ENCODE peak calls at places on chromosomes 13 and 19, in four cellular contexts. I is adipocyte, Z is colonic mucosa, D is endothelial cell of umbilical vein. N is an unnamed sample.

GRCh38 chr13:99113351-99113750 is 87.3 kb upstream of the UBAC2 start:
- DNase-seq in D (no peak), I (no peak), Z (no peak), N (no peak)

GRCh38 chr13:89514534-89515312 is 1832.8 kb upstream of the MIR17HG start:
- DNase-seq in D (peak), I (no peak), Z (no peak), N (no peak)

GRCh38 chr13:97574926-97575325 is 141.0 kb downstream of the RAP2A start:
- DNase-seq in Z (peak), D (peak), I (peak), N (no peak)

GRCh38 chr13:48500652-48501197 is 32.2 kb downstream of the RCBTB2 start:
- DNase-seq in I (peak), Z (no peak), D (no peak), N (no peak)

GRCh38 chr19:18274776-18275356 is 614 bp upstream of the IQCN start:
- DNase-seq in Z (peak), D (peak), I (peak), N (peak)

GRCh38 chr13:33725340-33725739 is 92.6 kb upstream of the RFC3 start:
- DNase-seq in Z (no peak), I (no peak), D (no peak), N (no peak)

GRCh38 chr13:73656863-73657262 is 477.3 kb downstream of the KLF12 start:
- DNase-seq in D (no peak), I (no peak), Z (no peak), N (no peak)

GRCh38 chr13:98570929-98571372 is 6.0 kb downstream of the STK24 start:
- DNase-seq in D (peak), Z (peak), I (no peak), N (no peak)

GRCh38 chr19:1132625-1133383 is 29.0 kb downstream of the GPX4 start:
- DNase-seq in I (no peak), D (no peak), Z (no peak), N (no peak)

GRCh38 chr19:44848036-44848804 is 2.1 kb downstream of the NECTIN2 start:
- DNase-seq in I (peak), D (peak), Z (peak), N (no peak)

GRCh38 chr19:1901940-1902404 is 3.2 kb upstream of the ADAT3 start:
- DNase-seq in I (no peak), Z (no peak), D (no peak), N (no peak)

GRCh38 chr13:40530961-40531360 is 135.5 kb downstream of the FOXO1 start:
- DNase-seq in D (no peak), Z (no peak), I (no peak), N (no peak)

GRCh38 chr13:74206061-74206561 is 71.9 kb upstream of the KLF12 start:
- DNase-seq in D (no peak), Z (no peak), I (peak), N (no peak)

GRCh38 chr19:41175825-41176734 is 16.9 kb upstream of the CYP2S1 start:
- DNase-seq in Z (peak), I (peak), D (no peak), N (peak)

GRCh38 chr19:1221141-1221903 is 15.7 kb downstream of the STK11 start:
- DNase-seq in I (no peak), D (peak), Z (no peak), N (no peak)

GRCh38 chr13:32229443-32229842 is 85.7 kb downstream of the ZAR1L start:
- DNase-seq in Z (no peak), D (no peak), I (no peak), N (no peak)

GRCh38 chr19:35363001-35363590 is 4.8 kb downstream of the FFAR3 start:
- DNase-seq in Z (no peak), D (no peak), I (no peak), N (no peak)

GRCh38 chr13:32153056-32153455 is 121.5 kb downstream of the FRY start:
- DNase-seq in I (peak), D (peak), Z (no peak), N (no peak)

GRCh38 chr13:48486836-48487235 is 46.0 kb downstream of the RCBTB2 start:
- DNase-seq in I (no peak), Z (no peak), D (no peak), N (no peak)

GRCh38 chr19:13557756-13558398 is 51.6 kb upstream of the CACNA1A start:
- DNase-seq in Z (peak), D (no peak), I (no peak), N (no peak)

GRCh38 chr13:49248433-49249002 is 793 bp downstream of the CDADC1 start:
- DNase-seq in Z (no peak), I (no peak), D (peak), N (no peak)

GRCh38 chr13:29503041-29503837 is 92.2 kb downstream of the SLC7A1 start:
- DNase-seq in D (peak), I (peak), Z (no peak), N (no peak)

DNA sequence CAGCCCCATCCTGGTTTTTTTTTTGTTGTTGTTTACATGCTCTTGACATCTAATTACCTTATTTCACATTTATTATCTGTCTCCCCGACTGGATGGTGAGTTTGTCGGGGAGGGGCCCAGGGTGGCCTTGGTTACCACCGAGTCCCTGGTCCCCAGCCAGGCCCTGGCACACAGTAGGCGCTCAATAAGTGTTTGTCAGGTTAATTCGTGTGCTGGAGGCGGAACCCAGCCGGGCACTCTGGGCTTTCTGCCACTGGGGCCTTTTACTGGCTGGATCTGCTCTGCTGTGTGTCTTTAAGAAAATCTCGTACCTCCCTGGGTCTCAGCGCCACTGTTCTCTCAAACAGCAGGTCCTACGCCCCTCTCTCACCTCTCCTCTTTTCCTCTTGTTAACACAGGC is 4.6 kb downstream of the NRTN start:
- DNase-seq in Z (no peak), D (no peak), I (no peak), N (no peak)
- H3K9ac ChIP-seq in Z (no peak), D (no peak), I (no peak), N (no peak)

GRCh38 chr19:50313812-50314536 is 15.2 kb downstream of the KCNC3 start:
- DNase-seq in I (no peak), D (no peak), Z (no peak), N (peak)
- H3K4me3 ChIP-seq in I (no peak), D (no peak), Z (no peak), N (no peak)

DNA sequence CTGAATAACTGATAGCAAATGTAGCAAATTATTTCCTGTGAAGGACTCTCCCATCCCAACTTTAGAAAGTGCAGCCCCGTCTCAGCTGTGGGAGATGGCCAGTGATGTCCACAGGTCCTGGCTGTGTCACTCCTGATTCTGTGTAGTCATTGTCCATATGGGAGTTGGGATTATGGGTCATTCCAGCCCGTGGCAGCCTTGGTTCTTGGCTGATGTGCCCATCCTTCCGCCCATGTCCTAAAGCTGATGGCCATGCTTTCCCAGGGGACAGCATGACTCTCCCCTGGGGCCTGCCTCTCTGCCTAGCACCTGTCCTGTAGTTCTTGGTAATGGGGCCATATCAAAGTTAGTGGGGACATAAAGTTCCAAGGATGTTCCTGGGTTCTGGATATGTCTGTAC is 43.9 kb upstream of the C1QTNF9 start:
- DNase-seq in Z (no peak), D (no peak), I (no peak), N (no peak)
- H3K9ac ChIP-seq in Z (no peak), D (no peak), I (no peak), N (no peak)

GRCh38 chr13:26558912-26559485 is 1.5 kb downstream of the WASF3 start:
- DNase-seq in I (peak), Z (no peak), D (peak), N (no peak)
- H3K4me3 ChIP-seq in I (peak), Z (no peak), D (peak), N (no peak)

GRCh38 chr19:53583181-53583580 is 45.2 kb downstream of the ZNF331 start:
- DNase-seq in I (no peak), D (no peak), Z (no peak), N (no peak)

GRCh38 chr19:53581871-53582279 is 43.9 kb downstream of the ZNF331 start:
- DNase-seq in D (no peak), Z (no peak), I (no peak), N (peak)

GRCh38 chr19:53577968-53578367 is 40.0 kb downstream of the ZNF331 start:
- DNase-seq in Z (no peak), D (no peak), I (no peak), N (peak)

GRCh38 chr19:53579518-53579917 is 41.6 kb downstream of the ZNF331 start:
- DNase-seq in I (no peak), Z (no peak), D (no peak), N (no peak)

GRCh38 chr19:53580871-53581835 is 43.2 kb downstream of the ZNF331 start:
- DNase-seq in I (no peak), Z (no peak), D (no peak), N (peak)
- H3K9ac ChIP-seq in I (no peak), Z (no peak), D (no peak), N (no peak)

GRCh38 chr19:6586056-6586455 is 4.9 kb downstream of the CD70 start:
- DNase-seq in D (no peak), I (no peak), Z (no peak), N (no peak)

GRCh38 chr19:6587093-6587820 is 3.7 kb downstream of the CD70 start:
- DNase-seq in I (peak), Z (no peak), D (no peak), N (no peak)

GRCh38 chr19:6587998-6588507 is 2.9 kb downstream of the CD70 start:
- DNase-seq in D (no peak), I (no peak), Z (no peak), N (no peak)

GRCh38 chr19:6588508-6589345 is 2.2 kb downstream of the CD70 start:
- DNase-seq in I (no peak), Z (no peak), D (no peak), N (no peak)

DNA sequence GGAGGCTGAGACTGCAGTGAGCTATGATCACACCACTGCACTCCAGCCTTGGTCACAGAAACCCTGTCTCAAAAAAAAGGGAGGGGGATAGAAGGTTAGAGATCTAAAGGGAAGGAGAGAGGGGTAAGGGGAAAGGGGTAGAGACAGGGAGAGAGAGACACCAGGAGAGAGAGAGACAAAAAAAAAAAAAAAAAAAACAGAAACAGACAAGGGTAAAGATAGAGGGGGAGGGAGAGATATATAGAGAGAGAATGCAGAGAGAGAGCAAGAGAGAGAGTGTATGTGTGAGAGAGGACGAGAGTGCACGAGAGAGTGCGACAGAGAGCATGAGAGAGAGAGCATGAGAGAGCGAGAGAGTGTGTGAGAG is 4.2 kb downstream of the CD70 start:
- DNase-seq in D (no peak), I (no peak), Z (no peak), N (no peak)
- H3K4me3 ChIP-seq in D (no peak), I (peak), Z (no peak), N (no peak)